ENCODE peak calls at places on chromosomes 7 and 10, in six cellular contexts. W is gastrocnemius medialis, J is stomach, K is fibroblast of the aortic adventitia, B is A549, O is GM06990. D is an unnamed sample.
A peak's percentile ranks its signal among the peaks of the same experiment; 100 is the strongest.

GRCh38 chr10:123395906-123396305 is 241.7 kb downstream of the BUB3 start:
- DNase-seq in W (no peak), J (no peak), O (peak; percentile 38), K (no peak), B (no peak), D (no peak)

GRCh38 chr10:1712944-1713671 is 24.2 kb downstream of the ADARB2 start:
- DNase-seq in W (no peak), B (no peak), J (no peak), K (no peak), O (no peak), D (no peak)

GRCh38 chr10:519716-520401 is 169.6 kb downstream of the DIP2C start:
- DNase-seq in J (no peak), W (no peak), B (no peak), O (no peak), K (no peak), D (no peak)

GRCh38 chr10:124739119-124739921 is 4.9 kb downstream of the FAM53B start:
- DNase-seq in J (no peak), B (no peak), W (no peak), O (no peak), K (peak; percentile 53), D (no peak)

GRCh38 chr10:119478111-119479047 is 64.1 kb downstream of the RGS10 start:
- DNase-seq in J (no peak), K (no peak), O (peak; percentile 68), W (no peak), B (no peak), D (peak; percentile 78)

GRCh38 chr7:55107946-55108345 is 89.1 kb downstream of the EGFR start:
- DNase-seq in W (no peak), B (no peak), O (no peak), J (no peak), K (peak; percentile 90), D (no peak)

GRCh38 chr7:157514746-157515145 is 177.9 kb downstream of the DNAJB6 start:
- DNase-seq in J (peak; percentile 11), W (no peak), O (no peak), K (no peak), B (no peak), D (no peak)

GRCh38 chr10:126640391-126640790 is 30.1 kb downstream of the C10orf90 start:
- DNase-seq in B (no peak), W (no peak), J (no peak), O (no peak), K (peak; percentile 33), D (no peak)

GRCh38 chr7:24052572-24053223 is 231.3 kb upstream of the NPY start:
- DNase-seq in W (no peak), K (peak; percentile 17), O (no peak), B (no peak), J (no peak), D (peak; percentile 2)

GRCh38 chr10:46251857-46252847 is 34.6 kb upstream of the ANTXRL start:
- DNase-seq in B (no peak), J (peak; percentile 17), K (no peak), W (no peak), O (no peak), D (no peak)

GRCh38 chr7:92671502-92672169 is 81.4 kb upstream of the FAM133B start:
- DNase-seq in B (no peak), J (no peak), O (no peak), W (no peak), K (no peak), D (peak; percentile 42)

GRCh38 chr7:150397376-150398107 is 18.4 kb downstream of the ZNF775 start:
- DNase-seq in W (no peak), K (no peak), O (no peak), B (no peak), J (no peak), D (no peak)

GRCh38 chr7:143382791-143383641 is 1.9 kb downstream of the ZYX start:
- DNase-seq in O (no peak), W (no peak), J (no peak), B (no peak), K (no peak), D (no peak)

GRCh38 chr7:26723140-26723539 is 141.2 kb downstream of the SKAP2 start:
- DNase-seq in B (no peak), J (no peak), O (no peak), W (no peak), K (no peak), D (no peak)

GRCh38 chr7:47771990-47772360 is 176.3 kb downstream of the PKD1L1 start:
- DNase-seq in W (no peak), B (no peak), J (no peak), O (no peak), K (peak; percentile 63), D (no peak)

GRCh38 chr7:15143936-15144335 is 241.4 kb upstream of the DGKB start:
- DNase-seq in J (no peak), B (no peak), K (no peak), W (no peak), O (no peak), D (no peak)

GRCh38 chr10:79264942-79265341 is 82.3 kb upstream of the PPIF start:
- DNase-seq in J (no peak), K (no peak), B (no peak), W (no peak), O (no peak), D (no peak)

GRCh38 chr7:34845666-34846361 is 187.8 kb downstream of the NPSR1 start:
- DNase-seq in J (no peak), O (no peak), K (no peak), W (no peak), B (no peak), D (no peak)

GRCh38 chr7:156896388-156897022 is 3.5 kb upstream of the LMBR1 start:
- DNase-seq in B (no peak), K (no peak), O (no peak), J (no peak), W (no peak), D (no peak)

GRCh38 chr7:131197920-131198610 is 129.6 kb upstream of the MKLN1 start:
- DNase-seq in W (no peak), K (peak; percentile 52), J (no peak), O (no peak), B (no peak), D (peak; percentile 14)

GRCh38 chr10:1048349-1048731 is 579 bp downstream of the IDI1 start:
- DNase-seq in K (peak; percentile 51), B (no peak), J (no peak), W (peak; percentile 41), O (no peak), D (peak; percentile 65)

GRCh38 chr10:24536653-24537052 is 187.0 kb downstream of the ARHGAP21 start:
- DNase-seq in W (no peak), J (no peak), B (no peak), O (no peak), K (no peak), D (no peak)

GRCh38 chr10:12605580-12606405 is 256.4 kb downstream of the CAMK1D start:
- DNase-seq in J (peak; percentile 80), W (peak; percentile 42), K (peak; percentile 27), B (peak; percentile 85), O (peak; percentile 63), D (peak; percentile 71)

GRCh38 chr7:66627151-66627681 is 1.5 kb upstream of the KCTD7 start:
- DNase-seq in J (no peak), B (no peak), W (no peak), K (peak; percentile 90), O (peak; percentile 30), D (no peak)

GRCh38 chr7:117459735-117460134 is 20.1 kb upstream of the CFTR start:
- DNase-seq in O (no peak), B (no peak), K (no peak), J (no peak), W (no peak), D (no peak)

GRCh38 chr10:113049881-113050280 is 99.8 kb downstream of the TCF7L2 start:
- DNase-seq in K (no peak), J (no peak), B (no peak), W (no peak), O (no peak), D (no peak)

GRCh38 chr10:103595933-103596726 is 102.6 kb downstream of the NEURL1 start:
- DNase-seq in B (no peak), J (no peak), O (no peak), K (no peak), W (no peak), D (no peak)

GRCh38 chr10:118918116-118918515 is 111.4 kb upstream of the NANOS1 start:
- DNase-seq in W (no peak), O (no peak), J (no peak), B (no peak), K (no peak), D (no peak)

GRCh38 chr10:95391164-95391563 is 100.4 kb upstream of the PDLIM1 start:
- DNase-seq in B (no peak), O (no peak), K (no peak), W (no peak), J (no peak), D (no peak)

GRCh38 chr10:61024801-61025201 is 80.8 kb upstream of the RHOBTB1 start:
- DNase-seq in K (no peak), J (no peak), O (no peak), W (no peak), B (peak; percentile 31), D (peak; percentile 5)

GRCh38 chr7:129890090-129890489 is 62.7 kb downstream of the UBE2H start:
- DNase-seq in O (no peak), K (no peak), J (no peak), B (no peak), W (no peak), D (no peak)

GRCh38 chr7:100476903-100477870 is 1.8 kb downstream of the TSC22D4 start:
- DNase-seq in O (no peak), J (no peak), K (no peak), W (no peak), B (no peak), D (peak; percentile 84)
- TF ChIP-seq CTCF in O (peak; percentile 60), J (no peak), K (peak; percentile 41), W (no peak), B (no peak), D (peak; percentile 59)

GRCh38 chr10:78000956-78001472 is 28.3 kb downstream of the POLR3A start:
- DNase-seq in K (no peak), J (no peak), O (no peak), W (peak; percentile 34), B (no peak), D (no peak)

GRCh38 chr10:78002541-78003284 is 26.6 kb downstream of the POLR3A start:
- DNase-seq in O (no peak), B (no peak), K (peak; percentile 11), W (no peak), J (no peak), D (no peak)

GRCh38 chr10:78007172-78007571 is 22.1 kb downstream of the POLR3A start:
- DNase-seq in J (no peak), O (no peak), B (no peak), W (no peak), K (no peak), D (no peak)

GRCh38 chr10:78000206-78000605 is 29.1 kb downstream of the POLR3A start:
- DNase-seq in W (peak; percentile 64), B (no peak), K (no peak), O (no peak), J (no peak), D (no peak)

GRCh38 chr10:78004215-78005026 is 24.9 kb downstream of the POLR3A start:
- DNase-seq in W (peak; percentile 46), K (no peak), B (no peak), J (no peak), O (no peak), D (no peak)
- TF ChIP-seq CTCF in W (peak; percentile 59), K (no peak), B (no peak), J (no peak), O (no peak), D (no peak)

GRCh38 chr7:151707757-151708156 is 169.2 kb downstream of the PRKAG2 start:
- DNase-seq in J (no peak), W (no peak), K (no peak), B (no peak), O (no peak), D (no peak)
- TF ChIP-seq CTCF in J (no peak), W (no peak), K (no peak), B (no peak), O (no peak), D (no peak)

GRCh38 chr10:90652519-90652918 is 205.3 kb downstream of the HTR7 start:
- DNase-seq in J (no peak), B (no peak), K (peak; percentile 62), O (no peak), W (no peak), D (no peak)
- TF ChIP-seq CTCF in J (no peak), B (peak; percentile 12), K (peak; percentile 72), O (peak; percentile 46), W (no peak), D (no peak)

D was measured in activated CD8-positive, alpha-beta T cell treated with anti-CD3 and anti-CD28 coated beads for 36 hours.